ENCODE peak calls at places on chromosome 16, in four cellular contexts. One of them, this sample, is unnamed.

GRCh38 chr16:5900046-5900445 is 802.5 kb upstream of the EEF2KMT start:
- DNase-seq in dorsolateral prefrontal cortex: no peak
- DNase-seq in foreskin fibroblast: no peak
- DNase-seq in thoracic aorta: no peak
- DNase-seq in this sample: no peak

GRCh38 chr16:84278968-84279367 is 15.7 kb upstream of the WFDC1 start:
- DNase-seq in thoracic aorta: no peak
- DNase-seq in dorsolateral prefrontal cortex: peak; percentile 65
- DNase-seq in foreskin fibroblast: no peak
- DNase-seq in this sample: no peak

GRCh38 chr16:65185379-65185778 is 63.5 kb upstream of the CDH11 start:
- DNase-seq in thoracic aorta: no peak
- DNase-seq in foreskin fibroblast: no peak
- DNase-seq in dorsolateral prefrontal cortex: no peak
- DNase-seq in this sample: no peak

GRCh38 chr16:22971346-22971924 is 157.5 kb downstream of the HS3ST2 start:
- DNase-seq in thoracic aorta: no peak
- DNase-seq in foreskin fibroblast: no peak
- DNase-seq in dorsolateral prefrontal cortex: no peak
- DNase-seq in this sample: no peak

GRCh38 chr16:57372372-57373116 is at the start of gene CX3CL1:
- DNase-seq in dorsolateral prefrontal cortex: peak; percentile 82
- DNase-seq in thoracic aorta: no peak
- DNase-seq in foreskin fibroblast: no peak
- DNase-seq in this sample: peak; percentile 50

GRCh38 chr16:1706386-1707192 is 594 bp downstream of the MAPK8IP3 start:
- DNase-seq in thoracic aorta: no peak
- DNase-seq in dorsolateral prefrontal cortex: no peak
- DNase-seq in foreskin fibroblast: no peak
- DNase-seq in this sample: peak; percentile 41

GRCh38 chr16:65392831-65393565 is 271.1 kb upstream of the CDH11 start:
- DNase-seq in dorsolateral prefrontal cortex: no peak
- DNase-seq in thoracic aorta: no peak
- DNase-seq in foreskin fibroblast: no peak
- DNase-seq in this sample: no peak

GRCh38 chr16:9338510-9338909 is 247.1 kb downstream of the HAPSTR1 start:
- DNase-seq in thoracic aorta: no peak
- DNase-seq in dorsolateral prefrontal cortex: no peak
- DNase-seq in foreskin fibroblast: no peak
- DNase-seq in this sample: no peak

GRCh38 chr16:78179666-78180065 is 80.2 kb downstream of the WWOX start:
- DNase-seq in dorsolateral prefrontal cortex: no peak
- DNase-seq in thoracic aorta: no peak
- DNase-seq in foreskin fibroblast: no peak
- DNase-seq in this sample: no peak

GRCh38 chr16:3065069-3065741 is at the start of gene IL32:
- DNase-seq in thoracic aorta: no peak
- DNase-seq in foreskin fibroblast: peak; percentile 55
- DNase-seq in dorsolateral prefrontal cortex: no peak
- DNase-seq in this sample: peak; percentile 91

GRCh38 chr16:81831722-81832126 is 52.6 kb downstream of the PLCG2 start:
- DNase-seq in dorsolateral prefrontal cortex: no peak
- DNase-seq in foreskin fibroblast: no peak
- DNase-seq in thoracic aorta: no peak
- DNase-seq in this sample: no peak

GRCh38 chr16:11178424-11178823 is 77.6 kb downstream of the SOCS1 start:
- DNase-seq in thoracic aorta: no peak
- DNase-seq in foreskin fibroblast: no peak
- DNase-seq in dorsolateral prefrontal cortex: no peak
- DNase-seq in this sample: no peak

GRCh38 chr16:48098472-48098871 is 57.3 kb downstream of the ABCC12 start:
- DNase-seq in dorsolateral prefrontal cortex: no peak
- DNase-seq in thoracic aorta: no peak
- DNase-seq in foreskin fibroblast: no peak
- DNase-seq in this sample: no peak

GRCh38 chr16:70658921-70659320 is 12.6 kb downstream of the IL34 start:
- DNase-seq in foreskin fibroblast: no peak
- DNase-seq in thoracic aorta: no peak
- DNase-seq in dorsolateral prefrontal cortex: no peak
- DNase-seq in this sample: no peak

GRCh38 chr16:66508261-66508913 is 41.5 kb downstream of the TK2 start:
- DNase-seq in thoracic aorta: no peak
- DNase-seq in dorsolateral prefrontal cortex: no peak
- DNase-seq in foreskin fibroblast: peak; percentile 42
- DNase-seq in this sample: peak; percentile 72

GRCh38 chr16:66988197-66988788 is at the start of gene CES4A:
- DNase-seq in foreskin fibroblast: peak; percentile 65
- DNase-seq in dorsolateral prefrontal cortex: no peak
- DNase-seq in thoracic aorta: no peak
- DNase-seq in this sample: peak; percentile 50

GRCh38 chr16:70253291-70254094 is 1.8 kb upstream of the EXOSC6 start:
- DNase-seq in dorsolateral prefrontal cortex: no peak
- DNase-seq in thoracic aorta: no peak
- DNase-seq in foreskin fibroblast: peak; percentile 35
- DNase-seq in this sample: peak; percentile 59

GRCh38 chr16:84357191-84357651 is 11.1 kb upstream of the ATP2C2 start:
- DNase-seq in dorsolateral prefrontal cortex: no peak
- DNase-seq in foreskin fibroblast: no peak
- DNase-seq in thoracic aorta: no peak
- DNase-seq in this sample: no peak

GRCh38 chr16:70422543-70422942 is 16.4 kb downstream of the ST3GAL2 start:
- DNase-seq in dorsolateral prefrontal cortex: no peak
- DNase-seq in thoracic aorta: no peak
- DNase-seq in foreskin fibroblast: no peak
- DNase-seq in this sample: no peak

GRCh38 chr16:24906199-24906808 is 60.5 kb downstream of the SLC5A11 start:
- DNase-seq in foreskin fibroblast: peak; percentile 12
- DNase-seq in dorsolateral prefrontal cortex: no peak
- DNase-seq in thoracic aorta: no peak
- DNase-seq in this sample: peak; percentile 56

GRCh38 chr16:56657555-56658430 is at the start of gene MT1F:
- DNase-seq in thoracic aorta: no peak
- DNase-seq in dorsolateral prefrontal cortex: no peak
- DNase-seq in foreskin fibroblast: no peak
- DNase-seq in this sample: peak; percentile 29

GRCh38 chr16:71883193-71883848 is 661 bp downstream of the ZNF821 start:
- DNase-seq in thoracic aorta: no peak
- DNase-seq in dorsolateral prefrontal cortex: no peak
- DNase-seq in foreskin fibroblast: no peak
- DNase-seq in this sample: no peak

GRCh38 chr16:78461087-78461486 is 361.6 kb downstream of the WWOX start:
- DNase-seq in dorsolateral prefrontal cortex: no peak
- DNase-seq in foreskin fibroblast: no peak
- DNase-seq in thoracic aorta: no peak
- DNase-seq in this sample: no peak

GRCh38 chr16:5607169-5607568 is 509.6 kb upstream of the EEF2KMT start:
- DNase-seq in dorsolateral prefrontal cortex: no peak
- DNase-seq in thoracic aorta: no peak
- DNase-seq in foreskin fibroblast: no peak
- DNase-seq in this sample: no peak

GRCh38 chr16:12423151-12423550 is 380.5 kb downstream of the CPPED1 start:
- DNase-seq in dorsolateral prefrontal cortex: no peak
- DNase-seq in thoracic aorta: no peak
- DNase-seq in foreskin fibroblast: no peak
- DNase-seq in this sample: no peak

GRCh38 chr16:4795828-4796572 is 831 bp downstream of the SMIM22 start:
- DNase-seq in foreskin fibroblast: no peak
- DNase-seq in thoracic aorta: no peak
- DNase-seq in dorsolateral prefrontal cortex: no peak
- DNase-seq in this sample: no peak

GRCh38 chr16:81562174-81562849 is 117.7 kb downstream of the CMIP start:
- DNase-seq in thoracic aorta: no peak
- DNase-seq in dorsolateral prefrontal cortex: no peak
- DNase-seq in foreskin fibroblast: no peak
- DNase-seq in this sample: no peak

GRCh38 chr16:71929048-71929447 is 33.7 kb downstream of the IST1 start:
- DNase-seq in thoracic aorta: no peak
- DNase-seq in foreskin fibroblast: peak; percentile 66
- DNase-seq in dorsolateral prefrontal cortex: no peak
- DNase-seq in this sample: peak; percentile 67

GRCh38 chr16:74601131-74601871 is 5.6 kb downstream of the GLG1 start:
- DNase-seq in dorsolateral prefrontal cortex: no peak
- DNase-seq in foreskin fibroblast: no peak
- DNase-seq in thoracic aorta: no peak
- DNase-seq in this sample: no peak

GRCh38 chr16:59941581-59941980 is 1207.5 kb upstream of the GOT2 start:
- DNase-seq in thoracic aorta: no peak
- DNase-seq in dorsolateral prefrontal cortex: no peak
- DNase-seq in foreskin fibroblast: no peak
- DNase-seq in this sample: no peak

GRCh38 chr16:21989141-21989540 is 11.8 kb downstream of the PDZD9 start:
- DNase-seq in foreskin fibroblast: no peak
- DNase-seq in thoracic aorta: no peak
- DNase-seq in dorsolateral prefrontal cortex: no peak
- DNase-seq in this sample: no peak

GRCh38 chr16:17072104-17072503 is 398.7 kb downstream of the XYLT1 start:
- DNase-seq in thoracic aorta: no peak
- DNase-seq in dorsolateral prefrontal cortex: no peak
- DNase-seq in foreskin fibroblast: no peak
- DNase-seq in this sample: no peak

GRCh38 chr16:11796227-11797165 is 562 bp downstream of the ZC3H7A start:
- DNase-seq in dorsolateral prefrontal cortex: peak; percentile 49
- DNase-seq in thoracic aorta: no peak
- DNase-seq in foreskin fibroblast: peak; percentile 52
- DNase-seq in this sample: no peak

GRCh38 chr16:88468289-88469129 is 15.4 kb downstream of the ZFPM1 start:
- DNase-seq in foreskin fibroblast: peak; percentile 21
- DNase-seq in dorsolateral prefrontal cortex: no peak
- DNase-seq in thoracic aorta: no peak
- DNase-seq in this sample: no peak

GRCh38 chr16:88471115-88471514 is 18.0 kb downstream of the ZFPM1 start:
- DNase-seq in foreskin fibroblast: no peak
- DNase-seq in dorsolateral prefrontal cortex: no peak
- DNase-seq in thoracic aorta: no peak
- DNase-seq in this sample: no peak

GRCh38 chr16:88471575-88471974 is 18.5 kb downstream of the ZFPM1 start:
- DNase-seq in dorsolateral prefrontal cortex: no peak
- DNase-seq in thoracic aorta: no peak
- DNase-seq in foreskin fibroblast: no peak
- DNase-seq in this sample: no peak

GRCh38 chr16:88472042-88472441 is 19.0 kb downstream of the ZFPM1 start:
- DNase-seq in dorsolateral prefrontal cortex: no peak
- DNase-seq in thoracic aorta: no peak
- DNase-seq in foreskin fibroblast: no peak
- DNase-seq in this sample: no peak

GRCh38 chr16:88469615-88470395 is 16.7 kb downstream of the ZFPM1 start:
- DNase-seq in thoracic aorta: no peak
- DNase-seq in foreskin fibroblast: no peak
- DNase-seq in dorsolateral prefrontal cortex: no peak
- DNase-seq in this sample: no peak
- H3K4me3 ChIP-seq in thoracic aorta: no peak overlapping the region
- H3K4me3 ChIP-seq in foreskin fibroblast: no peak overlapping the region
- H3K4me3 ChIP-seq in dorsolateral prefrontal cortex: no peak overlapping the region
- H3K4me3 ChIP-seq in this sample: no peak overlapping the region

GRCh38 chr16:50371936-50372595 is 3.3 kb upstream of the BRD7 start:
- DNase-seq in foreskin fibroblast: no peak
- DNase-seq in dorsolateral prefrontal cortex: no peak
- DNase-seq in thoracic aorta: no peak
- DNase-seq in this sample: peak; percentile 30
- TF ChIP-seq CTCF in foreskin fibroblast: peak; percentile 33
- TF ChIP-seq CTCF in dorsolateral prefrontal cortex: peak; percentile 34
- TF ChIP-seq CTCF in thoracic aorta: no peak
- TF ChIP-seq CTCF in this sample: peak; percentile 20

DNA sequence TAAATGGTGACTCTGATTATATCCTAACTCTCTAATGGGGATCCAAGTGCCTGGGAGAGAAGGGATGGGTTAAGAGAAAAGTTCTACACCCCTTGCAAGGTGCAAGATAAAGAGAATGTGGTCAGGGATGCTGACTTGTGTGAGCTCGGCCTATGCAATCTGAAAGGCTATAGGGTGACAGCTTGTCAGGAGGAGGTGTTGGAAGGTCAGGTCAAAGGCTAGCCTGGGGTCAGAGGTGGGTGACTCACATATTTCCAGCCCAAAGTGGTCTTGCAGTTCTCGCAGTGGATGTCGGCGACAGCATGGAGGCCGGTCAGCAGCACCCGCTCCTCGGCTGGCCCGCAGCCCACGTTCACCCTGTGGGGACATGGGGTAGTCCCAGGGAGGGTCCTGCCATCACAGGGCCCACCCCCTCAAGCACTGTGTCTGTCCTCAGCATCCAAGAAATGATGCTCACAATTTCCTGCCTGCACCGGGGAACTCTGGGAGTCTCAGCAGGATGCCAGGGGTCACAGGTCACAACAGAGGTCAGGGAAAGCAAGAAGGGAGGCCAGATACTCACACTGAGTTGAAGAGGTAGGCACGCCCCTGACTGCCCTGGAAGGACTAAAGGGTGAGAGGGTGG is 1.4 kb downstream of the YPEL3 start:
- DNase-seq in dorsolateral prefrontal cortex: no peak
- DNase-seq in foreskin fibroblast: no peak
- DNase-seq in thoracic aorta: no peak
- DNase-seq in this sample: no peak
- H3K4me3 ChIP-seq in dorsolateral prefrontal cortex: peak overlapping the region; percentile 91
- H3K4me3 ChIP-seq in foreskin fibroblast: peak overlapping the region; percentile 71
- H3K4me3 ChIP-seq in thoracic aorta: peak overlapping the region; percentile 88
- H3K4me3 ChIP-seq in this sample: peak overlapping the region; percentile 80

GRCh38 chr16:85380905-85381737 is 232.0 kb upstream of the GSE1 start:
- DNase-seq in foreskin fibroblast: no peak
- DNase-seq in thoracic aorta: no peak
- DNase-seq in dorsolateral prefrontal cortex: no peak
- DNase-seq in this sample: no peak
- TF ChIP-seq CTCF in foreskin fibroblast: no peak
- TF ChIP-seq CTCF in thoracic aorta: no peak
- TF ChIP-seq CTCF in dorsolateral prefrontal cortex: no peak
- TF ChIP-seq CTCF in this sample: no peak